ENCODE peak calls at places on chromosomes 4 and X, in nine cellular contexts. O is K562, L is IMR-90, D is Peyer's patch, S is ovary, T is gastrocnemius medialis, W is thyroid gland, M is endothelial cell of umbilical vein, G is body of pancreas. P is an unnamed sample.

GRCh38 chrX:66191563-66191962 is 27.5 kb downstream of the HEPH start:
- DNase-seq in O (no peak), L (no peak), D (no peak), S (no peak), T (no peak), W (no peak), M (no peak), G (no peak), P (no peak)

GRCh38 chr4:22268350-22269025 is 247.4 kb downstream of the ADGRA3 start:
- DNase-seq in O (no peak), L (no peak), D (no peak), S (no peak), T (no peak), W (no peak), M (no peak), G (no peak), P (no peak)

GRCh38 chrX:40096395-40097091 is 1.2 kb downstream of the BCOR start:
- DNase-seq in O (peak), L (peak), D (peak), S (peak), T (peak), W (peak), M (peak), G (peak), P (no peak)

GRCh38 chr4:39620551-39620950 is 18.1 kb downstream of the SMIM14 start:
- DNase-seq in O (no peak), L (peak), D (no peak), S (no peak), T (no peak), W (no peak), M (peak), G (no peak), P (no peak)

GRCh38 chr4:127788517-127788916 is 6.4 kb downstream of the HSPA4L start:
- DNase-seq in O (peak), L (no peak), D (no peak), S (no peak), T (no peak), W (no peak), M (no peak), G (no peak), P (no peak)

GRCh38 chr4:176875441-176875930 is 82.8 kb upstream of the VEGFC start:
- DNase-seq in O (no peak), L (no peak), D (no peak), S (no peak), T (no peak), W (no peak), M (no peak), G (no peak), P (no peak)

GRCh38 chr4:123443401-123444297 is 47.1 kb downstream of the SPRY1 start:
- DNase-seq in O (no peak), L (peak), D (peak), S (no peak), T (no peak), W (no peak), M (no peak), G (no peak), P (no peak)

GRCh38 chr4:88059781-88060180 is 52.3 kb downstream of the PKD2 start:
- DNase-seq in O (no peak), L (no peak), D (no peak), S (no peak), T (no peak), W (no peak), M (peak), G (no peak), P (no peak)

GRCh38 chr4:122865421-122865820 is 38.8 kb downstream of the FGF2 start:
- DNase-seq in O (no peak), L (peak), D (no peak), S (no peak), T (no peak), W (no peak), M (no peak), G (no peak), P (no peak)

GRCh38 chrX:156002517-156002916 is 5.0 kb downstream of the IL9R start:
- DNase-seq in O (peak), L (no peak), D (no peak), S (no peak), T (no peak), W (no peak), M (no peak), G (no peak), P (no peak)

GRCh38 chr4:6948134-6948460 is 38.5 kb downstream of the TBC1D14 start:
- DNase-seq in O (no peak), L (no peak), D (no peak), S (no peak), T (no peak), W (no peak), M (no peak), G (no peak), P (no peak)
- TF ChIP-seq POLR2A in O (no peak), L (no peak), D (no peak), S (no peak), T (no peak), W (no peak), M (no peak), G (no peak), P (no peak)

DNA sequence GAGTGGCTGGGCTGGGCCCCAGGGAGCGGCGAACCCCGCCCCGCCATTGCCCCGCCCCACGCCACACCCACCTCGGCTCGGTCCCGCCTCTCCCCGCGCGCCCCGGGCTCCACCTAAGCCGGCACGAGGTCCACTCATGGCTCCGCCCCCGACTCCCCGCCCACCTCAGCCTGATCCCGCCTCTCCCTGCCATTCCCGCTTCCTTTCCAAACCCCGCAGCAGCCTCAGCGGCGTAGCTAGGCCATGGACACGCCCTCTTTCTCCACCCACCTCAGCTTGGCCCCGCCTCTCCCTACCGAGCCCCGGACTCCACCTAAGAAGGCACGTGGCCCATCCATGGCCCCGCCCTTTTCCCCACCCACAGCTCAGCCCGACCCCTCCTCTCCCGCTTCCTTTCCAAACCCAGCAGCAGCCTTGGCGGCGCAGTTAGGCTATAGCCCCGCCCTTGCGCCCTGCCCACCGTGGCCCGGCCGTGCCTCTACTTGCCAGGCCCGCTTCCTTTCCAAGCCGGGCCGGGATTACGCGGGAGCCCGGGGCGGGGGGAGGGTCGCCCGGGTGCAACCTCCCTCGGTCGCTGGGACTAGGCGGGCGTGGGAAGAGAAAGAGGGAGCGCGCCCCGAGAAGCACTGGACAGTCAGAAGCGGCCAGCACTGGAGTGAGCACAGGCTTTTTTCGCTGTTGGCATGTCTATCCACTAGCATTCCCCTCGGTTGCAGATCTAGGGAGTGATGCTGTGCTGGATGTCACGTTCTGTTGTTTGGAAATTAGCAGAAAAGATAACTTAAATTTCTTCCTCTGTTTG is at the start of gene RELL1:
- DNase-seq in O (peak), L (peak), D (peak), S (peak), T (peak), W (peak), M (peak), G (peak), P (peak)
- TF ChIP-seq POLR2A in O (no peak), L (no peak), D (no peak), S (no peak), T (no peak), W (peak), M (no peak), G (no peak), P (peak)

DNA sequence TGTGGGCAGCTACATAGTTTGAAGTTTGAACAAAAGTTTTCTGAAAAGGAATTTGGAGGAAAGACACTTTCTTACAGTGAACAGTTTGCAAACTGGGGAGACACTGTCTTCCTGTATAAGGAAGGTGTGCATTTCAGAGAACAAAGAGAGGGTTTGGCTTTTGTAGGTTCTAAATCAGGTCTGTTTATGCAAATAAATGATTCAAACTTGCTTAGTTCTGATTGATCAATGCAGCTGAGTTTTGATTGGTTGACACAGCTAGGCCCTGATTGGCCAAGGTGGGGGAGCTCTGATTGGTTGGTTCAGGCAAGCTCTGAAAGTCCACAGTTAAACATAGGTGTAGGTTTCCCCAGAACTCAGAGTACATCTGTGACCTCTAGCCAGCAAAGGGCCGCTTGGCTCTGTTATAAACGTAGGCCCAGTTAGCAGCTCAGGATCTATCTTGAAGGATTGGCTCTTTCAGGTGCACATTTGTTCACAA is 63.0 kb upstream of the ENPP6 start:
- DNase-seq in O (no peak), L (no peak), D (no peak), S (no peak), T (no peak), W (no peak), M (no peak), G (no peak), P (no peak)
- TF ChIP-seq POLR2A in O (no peak), L (no peak), D (no peak), S (no peak), T (no peak), W (no peak), M (no peak), G (no peak), P (no peak)

DNA sequence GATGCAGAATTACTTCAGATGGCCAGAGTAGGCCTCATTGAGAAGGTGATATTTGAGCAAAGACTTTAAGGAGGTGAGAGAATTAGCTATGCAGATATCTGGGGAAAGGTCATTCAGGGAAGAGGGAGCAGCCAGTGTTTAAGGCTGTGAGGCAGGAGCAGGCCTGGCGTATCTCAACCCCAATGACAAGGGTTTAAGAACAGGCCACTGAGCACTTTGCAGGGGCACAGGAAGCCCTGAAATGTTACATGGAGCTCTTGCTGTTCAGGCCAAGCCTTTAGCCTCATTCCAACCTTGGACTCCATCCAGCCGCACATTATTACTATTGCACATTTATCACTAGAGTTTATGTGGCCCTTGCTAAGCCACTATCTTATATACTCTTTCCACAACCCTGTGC is 114.0 kb downstream of the EFNB1 start:
- DNase-seq in O (no peak), L (no peak), D (no peak), S (no peak), T (no peak), W (no peak), M (no peak), G (no peak), P (no peak)
- TF ChIP-seq POLR2A in O (no peak), L (no peak), D (no peak), S (no peak), T (no peak), W (no peak), M (no peak), G (no peak), P (no peak)

DNA sequence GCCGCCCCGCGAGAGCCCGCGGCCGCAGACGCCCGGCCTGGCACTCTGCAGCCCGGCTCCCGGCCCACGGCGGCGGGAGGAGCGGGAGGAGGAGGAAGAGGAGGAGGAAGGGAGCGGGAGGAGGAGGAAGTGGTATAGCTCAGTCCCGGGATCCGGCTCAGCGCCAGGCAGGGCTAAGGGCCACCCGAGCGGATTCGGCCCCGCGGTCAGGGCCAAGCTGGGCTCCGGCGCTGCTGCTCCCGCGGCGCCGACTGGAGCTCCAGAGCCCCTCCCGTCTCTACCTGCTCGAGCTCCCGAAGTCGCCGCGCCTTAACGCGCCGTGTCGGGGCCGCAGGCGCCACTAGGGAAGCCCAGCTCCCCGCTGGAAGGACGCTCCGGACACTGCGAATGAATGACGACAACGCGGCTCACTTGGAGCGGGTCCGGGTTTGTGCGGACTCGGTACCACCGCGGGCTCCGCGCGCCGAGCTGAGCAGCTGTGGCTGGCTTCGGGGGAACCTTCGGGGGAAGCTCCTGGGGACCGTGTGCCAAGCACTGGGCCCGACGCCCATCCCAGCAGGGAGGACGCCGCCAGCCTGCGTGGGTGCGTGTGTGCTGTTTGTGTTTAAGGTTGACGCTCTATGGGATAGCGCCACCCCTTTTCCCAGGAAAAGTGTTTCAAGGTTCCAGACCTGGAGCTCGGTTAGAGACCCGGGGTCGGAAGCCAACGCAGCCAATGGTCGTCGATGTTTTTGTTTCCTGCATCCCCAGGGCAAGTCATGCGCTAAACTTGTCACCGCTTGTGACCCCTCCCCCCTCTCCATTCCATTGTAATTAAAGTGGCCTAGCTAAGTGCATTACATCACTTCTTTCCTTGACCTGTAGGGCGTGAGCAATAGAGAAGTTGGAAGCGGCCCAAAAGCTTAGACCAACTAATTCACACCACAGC is at the start of gene TBC1D9:
- DNase-seq in O (peak), L (peak), D (peak), S (peak), T (peak), W (peak), M (peak), G (peak), P (peak)
- TF ChIP-seq POLR2A in O (no peak), L (no peak), D (peak), S (peak), T (peak), W (peak), M (peak), G (peak), P (peak)

GRCh38 chr4:38132843-38133662 is 172.9 kb downstream of the PTTG2 start:
- DNase-seq in O (no peak), L (no peak), D (peak), S (no peak), T (no peak), W (no peak), M (no peak), G (peak), P (no peak)
- TF ChIP-seq POLR2A in O (no peak), L (no peak), D (no peak), S (no peak), T (no peak), W (no peak), M (no peak), G (no peak), P (no peak)

GRCh38 chr4:16225996-16226815 is at the start of gene TAPT1:
- DNase-seq in O (peak), L (peak), D (peak), S (peak), T (peak), W (peak), M (peak), G (peak), P (peak)
- TF ChIP-seq POLR2A in O (no peak), L (peak), D (peak), S (peak), T (peak), W (peak), M (no peak), G (no peak), P (peak)

GRCh38 chr4:42638993-42639392 is 17.9 kb downstream of the ATP8A1 start:
- DNase-seq in O (no peak), L (no peak), D (no peak), S (no peak), T (no peak), W (no peak), M (no peak), G (no peak), P (no peak)
- TF ChIP-seq POLR2A in O (no peak), L (no peak), D (no peak), S (no peak), T (no peak), W (no peak), M (no peak), G (no peak), P (no peak)

GRCh38 chr4:688695-689497 is at the start of gene SLC49A3:
- DNase-seq in O (no peak), L (no peak), D (peak), S (peak), T (no peak), W (peak), M (no peak), G (no peak), P (no peak)

GRCh38 chr4:685681-686218 is 3.2 kb downstream of the SLC49A3 start:
- DNase-seq in O (no peak), L (no peak), D (no peak), S (no peak), T (no peak), W (no peak), M (no peak), G (no peak), P (no peak)

GRCh38 chr4:687975-688694 is 816 bp downstream of the SLC49A3 start:
- DNase-seq in O (no peak), L (no peak), D (peak), S (no peak), T (peak), W (peak), M (no peak), G (peak), P (no peak)

GRCh38 chr4:686371-687040 is 2.4 kb downstream of the SLC49A3 start:
- DNase-seq in O (no peak), L (no peak), D (no peak), S (no peak), T (no peak), W (no peak), M (no peak), G (no peak), P (no peak)

DNA sequence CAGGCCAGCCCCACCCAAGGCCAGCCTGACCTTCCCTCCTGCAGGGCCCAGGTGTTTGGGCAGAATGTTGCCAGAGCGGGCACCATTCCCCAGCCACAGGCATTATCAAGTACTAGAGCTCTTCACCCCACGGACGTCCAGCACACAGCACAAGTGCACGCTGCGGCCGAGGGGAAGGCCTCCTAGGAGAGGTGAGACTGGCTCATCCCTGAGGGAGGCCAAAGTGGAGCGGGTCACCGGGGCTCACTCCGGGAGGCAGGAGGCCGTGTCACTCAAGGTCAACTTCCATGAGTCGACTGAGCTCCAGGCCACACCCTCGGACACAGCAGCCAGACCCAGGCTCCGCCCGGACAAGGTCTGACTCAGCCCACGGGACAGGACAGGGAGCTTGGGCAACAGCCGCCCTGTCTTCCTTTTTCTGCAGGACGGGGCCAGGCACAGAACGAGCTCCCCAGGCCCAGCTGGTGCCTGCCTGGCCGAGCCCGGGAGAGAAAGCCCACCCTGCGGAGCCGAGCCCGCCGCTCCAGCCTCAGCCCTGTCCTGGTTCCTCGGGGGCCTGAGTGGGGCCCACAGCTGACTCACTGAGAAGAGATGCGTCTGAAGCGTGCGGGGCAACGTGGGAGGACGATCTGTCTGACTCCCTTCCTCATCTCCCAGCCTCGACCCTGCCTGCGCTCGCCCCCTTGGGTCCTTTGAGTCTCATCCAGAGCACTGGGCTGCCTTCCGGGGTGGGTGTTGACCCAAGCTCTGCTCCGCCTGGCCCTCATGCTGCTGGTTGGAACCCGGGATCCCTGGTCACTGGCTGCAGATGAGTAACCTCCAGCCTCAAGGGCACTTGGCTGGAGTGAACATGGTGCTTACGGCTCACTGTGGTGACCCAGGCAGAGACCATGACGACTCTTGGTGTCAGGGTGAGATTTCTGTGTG is 1.6 kb downstream of the SLC49A3 start:
- DNase-seq in O (peak), L (peak), D (peak), S (peak), T (peak), W (peak), M (peak), G (peak), P (peak)
- TF ChIP-seq POLR2A in O (peak), L (no peak), D (peak), S (no peak), T (peak), W (peak), M (no peak), G (no peak), P (peak)

DNA sequence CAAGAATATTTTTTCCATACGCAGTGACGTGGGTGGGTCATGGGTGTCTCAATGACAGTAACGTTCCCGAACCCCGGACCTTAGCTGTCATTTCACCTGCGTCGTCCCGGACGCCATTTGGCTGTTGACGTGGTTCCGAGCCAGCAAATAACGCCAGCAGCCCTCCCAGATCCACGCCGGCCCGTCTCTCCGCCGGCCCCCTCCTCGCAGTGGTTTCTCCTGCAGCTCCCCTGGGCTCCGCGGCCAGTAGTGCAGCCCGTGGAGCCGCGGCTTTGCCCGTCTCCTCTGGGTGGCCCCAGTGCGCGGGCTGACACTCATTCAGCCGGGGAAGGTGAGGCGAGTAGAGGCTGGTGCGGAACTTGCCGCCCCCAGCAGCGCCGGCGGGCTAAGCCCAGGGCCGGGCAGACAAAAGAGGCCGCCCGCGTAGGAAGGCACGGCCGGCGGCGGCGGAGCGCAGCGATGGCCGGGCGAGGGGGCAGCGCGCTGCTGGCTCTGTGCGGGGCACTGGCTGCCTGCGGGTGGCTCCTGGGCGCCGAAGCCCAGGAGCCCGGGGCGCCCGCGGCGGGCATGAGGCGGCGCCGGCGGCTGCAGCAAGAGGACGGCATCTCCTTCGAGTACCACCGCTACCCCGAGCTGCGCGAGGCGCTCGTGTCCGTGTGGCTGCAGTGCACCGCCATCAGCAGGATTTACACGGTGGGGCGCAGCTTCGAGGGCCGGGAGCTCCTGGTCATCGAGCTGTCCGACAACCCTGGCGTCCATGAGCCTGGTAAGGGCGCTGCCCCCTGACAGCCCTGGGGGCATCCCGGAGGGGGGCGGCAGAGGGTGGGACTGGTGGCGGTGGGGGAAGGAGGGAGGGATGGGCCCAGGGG is at the start of gene CPE:
- DNase-seq in O (no peak), L (peak), D (peak), S (peak), T (peak), W (peak), M (peak), G (peak), P (peak)
- TF ChIP-seq POLR2A in O (no peak), L (no peak), D (peak), S (peak), T (peak), W (peak), M (no peak), G (peak), P (peak)